ENCODE peak calls at places on chromosomes 6 and 20, in ten cellular contexts. V is NCI-H1694; N is activated naive CD8-positive, alpha-beta T cell treated with anti-CD3 and anti-CD28 coated beads, Interleukin-2, amount 50 U/mL, for 16 hours; K is lower lobe of right lung; H is nephron progenitor cell; P is stimulated activated CD4-positive, alpha-beta T cell treated with anti-CD3 and anti-CD28 coated beads, TNF-alpha, amount 100 ng/mL, for 48 hours; B is GM23248; W is H54; M is cardiac septum; X is caudate nucleus. S is an unnamed sample.

GRCh38 chr20:4150095-4150492 is 134.7 kb upstream of the RNF24 start:
- DNase-seq in V (no peak), N (no peak), K (no peak), H (no peak), P (no peak), B (peak), W (no peak), M (peak), X (no peak), S (no peak)

GRCh38 chr6:56374841-56375369 is 127.5 kb upstream of the COL21A1 start:
- DNase-seq in V (no peak), N (no peak), K (no peak), H (no peak), P (no peak), B (peak), W (no peak), M (no peak), X (no peak), S (no peak)

GRCh38 chr6:89842228-89842627 is 12.5 kb downstream of the CASP8AP2 start:
- DNase-seq in V (no peak), N (no peak), K (no peak), H (no peak), P (no peak), B (peak), W (no peak), M (no peak), X (no peak), S (no peak)

GRCh38 chr20:4546786-4547185 is 174.9 kb upstream of the PRND start:
- DNase-seq in V (no peak), N (no peak), K (no peak), H (no peak), P (no peak), B (peak), W (peak), M (no peak), X (no peak), S (no peak)

GRCh38 chr6:16270178-16270794 is 31.9 kb downstream of the GMPR start:
- DNase-seq in V (no peak), N (no peak), K (no peak), H (no peak), P (no peak), B (no peak), W (no peak), M (no peak), X (no peak), S (no peak)

GRCh38 chr20:47317127-47317895 is 39.2 kb downstream of the ZMYND8 start:
- DNase-seq in V (no peak), N (peak), K (peak), H (peak), P (peak), B (peak), W (peak), M (peak), X (no peak), S (peak)

GRCh38 chr20:50318709-50319108 is 128.1 kb downstream of the CEBPB start:
- DNase-seq in V (no peak), N (no peak), K (no peak), H (no peak), P (no peak), B (no peak), W (no peak), M (no peak), X (no peak), S (peak)

GRCh38 chr6:154408906-154409500 is 52.4 kb upstream of the IPCEF1 start:
- DNase-seq in V (no peak), N (no peak), K (no peak), H (no peak), P (no peak), B (peak), W (no peak), M (no peak), X (no peak), S (no peak)

GRCh38 chr6:107730106-107730505 is 94.0 kb downstream of the SCML4 start:
- DNase-seq in V (no peak), N (no peak), K (no peak), H (no peak), P (peak), B (no peak), W (no peak), M (no peak), X (no peak), S (no peak)

GRCh38 chr20:62804632-62805364 is at the start of gene OGFR:
- DNase-seq in V (peak), N (peak), K (peak), H (peak), P (peak), B (peak), W (no peak), M (no peak), X (peak), S (peak)

GRCh38 chr6:11039040-11039439 is 5.1 kb downstream of the ELOVL2 start:
- DNase-seq in V (no peak), N (no peak), K (no peak), H (no peak), P (no peak), B (no peak), W (no peak), M (no peak), X (no peak), S (no peak)

GRCh38 chr6:150930816-150931215 is 65.3 kb downstream of the MTHFD1L start:
- DNase-seq in V (no peak), N (no peak), K (no peak), H (no peak), P (no peak), B (peak), W (no peak), M (no peak), X (no peak), S (no peak)

GRCh38 chr20:33394718-33395117 is 6.6 kb downstream of the CDK5RAP1 start:
- DNase-seq in V (no peak), N (no peak), K (no peak), H (no peak), P (no peak), B (no peak), W (no peak), M (no peak), X (no peak), S (no peak)

S was measured in spleen.